ENCODE peak calls at places on chromosomes 13 and 19, in ten cellular contexts. O is body of pancreas; C is lower lobe of right lung; Q is Peyer's patch; R is GM12865; H is CD8-positive, alpha-beta T cell; G is HCT116; N is IMR-90; Z is choroid plexus epithelial cell; U is lower leg skin. E is an unnamed sample.

GRCh38 chr13:86585826-86586225 is 786.6 kb upstream of the SLITRK6 start:
- DNase-seq in H (no peak), R (no peak), O (peak), C (no peak), U (no peak), N (peak), Z (peak), Q (no peak), G (no peak), E (no peak)

GRCh38 chr13:79403113-79403512 is 2.9 kb downstream of the RBM26 start:
- DNase-seq in G (no peak), C (no peak), Q (no peak), N (no peak), H (no peak), O (no peak), R (no peak), Z (no peak), U (no peak), E (no peak)

GRCh38 chr19:6417713-6418561 is 6.7 kb downstream of the KHSRP start:
- DNase-seq in C (no peak), O (peak), N (peak), R (no peak), G (no peak), Z (peak), H (no peak), U (no peak), Q (no peak), E (no peak)

GRCh38 chr19:43759515-43759914 is 4.8 kb upstream of the SMG9 start:
- DNase-seq in O (no peak), Q (no peak), Z (peak), R (peak), U (no peak), N (peak), G (peak), C (no peak), H (no peak), E (peak)

GRCh38 chr13:77300176-77301141 is 26.4 kb downstream of the MYCBP2 start:
- DNase-seq in R (peak), N (peak), Q (no peak), U (no peak), G (no peak), C (no peak), Z (peak), H (no peak), O (no peak), E (peak)

GRCh38 chr13:32264407-32264806 is 50.8 kb downstream of the ZAR1L start:
- DNase-seq in O (peak), R (no peak), U (peak), H (no peak), G (no peak), C (no peak), N (peak), Z (peak), Q (no peak), E (peak)

GRCh38 chr19:38662508-38663155 is 15.2 kb downstream of the ACTN4 start:
- DNase-seq in R (no peak), O (no peak), N (no peak), G (no peak), U (no peak), C (no peak), Z (no peak), H (no peak), Q (no peak), E (no peak)

GRCh38 chr13:33262997-33263396 is 22.6 kb downstream of the STARD13 start:
- DNase-seq in Z (no peak), U (no peak), Q (no peak), C (no peak), H (no peak), N (no peak), R (peak), G (no peak), O (no peak), E (no peak)

GRCh38 chr13:52851153-52851962 is 2.9 kb upstream of the PCDH8 start:
- DNase-seq in U (no peak), Z (peak), H (no peak), G (no peak), N (no peak), O (peak), C (peak), R (peak), Q (peak), E (no peak)

GRCh38 chr19:32809254-32809653 is 60.3 kb downstream of the SLC7A9 start:
- DNase-seq in G (no peak), O (no peak), R (no peak), Q (no peak), C (no peak), Z (no peak), U (peak), N (no peak), H (no peak), E (no peak)

GRCh38 chr19:35742121-35742724 is at the start of gene IGFLR1:
- DNase-seq in C (no peak), N (no peak), Z (no peak), R (peak), Q (no peak), H (peak), G (no peak), O (peak), U (no peak), E (no peak)

GRCh38 chr13:20064128-20064527 is 96.7 kb downstream of the GJA3 start:
- DNase-seq in Z (peak), U (no peak), O (no peak), R (no peak), Q (no peak), C (no peak), H (no peak), G (no peak), N (peak), E (peak)

GRCh38 chr19:7366701-7367420 is 18.1 kb downstream of the ARHGEF18 start:
- DNase-seq in N (peak), H (no peak), U (no peak), Q (peak), O (peak), Z (peak), R (peak), G (peak), C (no peak), E (peak)

GRCh38 chr13:97125810-97126738 is 96.1 kb upstream of the MBNL2 start:
- DNase-seq in C (no peak), H (no peak), U (peak), R (peak), N (peak), Z (peak), G (no peak), O (no peak), Q (no peak), E (no peak)

GRCh38 chr13:97353927-97354326 is 80.0 kb upstream of the RAP2A start:
- DNase-seq in N (peak), U (no peak), H (no peak), R (no peak), Q (no peak), O (no peak), G (no peak), Z (peak), C (no peak), E (peak)

GRCh38 chr19:1651061-1651547 is 1.3 kb downstream of the TCF3 start:
- DNase-seq in N (peak), Q (no peak), Z (peak), R (peak), U (no peak), C (no peak), G (no peak), H (peak), O (no peak), E (no peak)

GRCh38 chr13:113023694-113024430 is 54.8 kb downstream of the MCF2L start:
- DNase-seq in Z (no peak), C (no peak), U (no peak), N (no peak), G (no peak), O (no peak), R (no peak), Q (no peak), H (no peak), E (no peak)

GRCh38 chr13:73973156-73973555 is 161.0 kb downstream of the KLF12 start:
- DNase-seq in C (no peak), U (no peak), O (no peak), N (no peak), Z (no peak), R (no peak), Q (no peak), H (no peak), G (no peak), E (no peak)

GRCh38 chr19:11196406-11197287 is 698 bp downstream of the KANK2 start:
- DNase-seq in H (no peak), O (peak), R (no peak), N (peak), Z (peak), C (no peak), G (no peak), Q (peak), U (no peak), E (no peak)

GRCh38 chr19:14476663-14477401 is 1.7 kb upstream of the PTGER1 start:
- DNase-seq in U (no peak), N (peak), R (no peak), H (peak), G (peak), Z (peak), O (no peak), C (no peak), Q (no peak), E (peak)

GRCh38 chr13:73693215-73693614 is 441.0 kb downstream of the KLF12 start:
- DNase-seq in N (no peak), U (no peak), Q (no peak), R (no peak), C (no peak), Z (peak), O (no peak), G (no peak), H (no peak), E (no peak)

GRCh38 chr19:29636553-29637325 is 28.5 kb upstream of the PLEKHF1 start:
- DNase-seq in U (no peak), Q (no peak), N (no peak), C (peak), H (no peak), Z (no peak), G (no peak), R (no peak), O (no peak), E (no peak)

GRCh38 chr19:44640518-44640917 is 3.2 kb upstream of the PVR start:
- DNase-seq in Q (no peak), O (no peak), H (no peak), G (no peak), N (peak), Z (peak), U (no peak), C (no peak), R (no peak), E (no peak)

GRCh38 chr13:71625694-71626093 is 241.3 kb downstream of the DACH1 start:
- DNase-seq in Q (no peak), G (no peak), H (no peak), R (no peak), Z (peak), U (no peak), C (no peak), N (peak), O (no peak), E (no peak)

GRCh38 chr19:18499055-18499775 is 22.7 kb downstream of the ELL start:
- DNase-seq in Q (no peak), R (peak), G (no peak), H (no peak), O (no peak), U (no peak), N (no peak), Z (no peak), C (no peak), E (no peak)

GRCh38 chr19:49196527-49197240 is 39.1 kb downstream of the TRPM4 start:
- DNase-seq in R (no peak), O (no peak), Z (no peak), H (no peak), N (no peak), G (no peak), C (peak), U (no peak), Q (no peak), E (no peak)
- H3K4me3 ChIP-seq in R (no peak), O (no peak), Z (no peak), H (no peak), N (no peak), G (no peak), C (no peak), U (no peak), Q (no peak), E (no peak)

GRCh38 chr13:94661396-94661795 is 50.9 kb downstream of the SOX21 start:
- DNase-seq in N (no peak), Z (no peak), R (no peak), H (no peak), O (no peak), Q (no peak), G (no peak), C (no peak), U (no peak), E (no peak)

GRCh38 chr13:94660695-94661324 is 51.5 kb downstream of the SOX21 start:
- DNase-seq in G (no peak), N (peak), C (no peak), Q (no peak), U (no peak), R (peak), Z (peak), O (no peak), H (no peak), E (peak)

GRCh38 chr13:94656766-94657165 is 55.1 kb downstream of the GPR180 start:
- DNase-seq in U (no peak), C (no peak), O (no peak), Q (no peak), N (peak), R (peak), H (no peak), G (no peak), Z (peak), E (peak)

GRCh38 chr13:94657167-94657566 is 55.2 kb downstream of the SOX21 start:
- DNase-seq in H (no peak), Z (peak), G (no peak), U (no peak), O (no peak), N (peak), Q (no peak), C (no peak), R (no peak), E (peak)

DNA sequence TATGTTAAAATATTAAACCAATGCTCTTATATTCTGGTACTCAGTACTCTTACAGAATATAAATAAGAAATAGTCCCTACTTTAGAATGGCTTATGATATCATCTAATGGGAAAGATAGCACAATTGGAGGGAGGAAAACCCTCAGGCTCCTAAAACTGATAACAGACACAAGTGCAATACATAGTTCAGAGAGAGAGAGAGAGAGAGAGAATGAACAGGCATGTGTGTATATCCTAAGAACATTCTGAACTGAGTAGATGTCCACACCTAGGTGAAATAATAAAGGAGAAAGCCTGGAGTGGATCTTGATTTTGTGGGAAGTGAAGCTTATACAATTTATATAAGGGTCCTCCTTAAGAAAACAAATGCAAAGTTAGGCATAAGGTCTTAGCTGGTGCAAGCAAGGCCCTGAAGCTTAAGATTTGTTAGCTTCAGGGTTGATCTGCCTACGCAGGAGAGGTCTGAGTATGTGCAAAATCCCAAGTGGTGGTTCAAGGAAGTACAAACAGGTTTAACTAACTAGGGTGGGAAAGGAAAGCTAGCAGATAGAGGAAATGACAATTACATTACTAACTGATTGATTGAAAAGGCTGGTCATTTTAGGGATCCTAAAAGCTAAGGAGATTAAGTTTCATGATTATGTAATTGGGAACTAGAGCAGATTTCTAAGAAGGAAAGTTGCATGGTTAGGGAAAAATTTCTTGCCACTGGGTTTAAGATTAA is 53.3 kb downstream of the SOX21 start:
- DNase-seq in O (no peak), Q (no peak), R (no peak), H (no peak), N (no peak), C (no peak), G (no peak), Z (peak), U (no peak), E (no peak)
- TF ChIP-seq CTCF in O (no peak), Q (no peak), R (no peak), H (no peak), N (no peak), C (no peak), G (peak), Z (no peak), U (no peak), E (peak)

GRCh38 chr19:3570619-3571018 is 2.1 kb upstream of the HMG20B start:
- DNase-seq in U (no peak), H (no peak), Q (no peak), G (no peak), C (no peak), R (no peak), O (no peak), N (no peak), Z (no peak), E (no peak)

GRCh38 chr19:3573858-3574637 is 1.3 kb downstream of the HMG20B start:
- DNase-seq in Z (peak), N (peak), Q (peak), H (peak), U (peak), O (peak), G (peak), C (peak), R (peak), E (peak)

GRCh38 chr19:3573162-3573857 is 566 bp downstream of the HMG20B start:
- DNase-seq in G (no peak), N (no peak), O (no peak), Q (no peak), H (no peak), R (peak), C (peak), U (no peak), Z (peak), E (no peak)

GRCh38 chr19:3572855-3573161 is at the start of gene HMG20B:
- DNase-seq in Q (no peak), G (no peak), N (no peak), O (no peak), Z (no peak), R (no peak), C (no peak), U (no peak), H (no peak), E (no peak)

DNA sequence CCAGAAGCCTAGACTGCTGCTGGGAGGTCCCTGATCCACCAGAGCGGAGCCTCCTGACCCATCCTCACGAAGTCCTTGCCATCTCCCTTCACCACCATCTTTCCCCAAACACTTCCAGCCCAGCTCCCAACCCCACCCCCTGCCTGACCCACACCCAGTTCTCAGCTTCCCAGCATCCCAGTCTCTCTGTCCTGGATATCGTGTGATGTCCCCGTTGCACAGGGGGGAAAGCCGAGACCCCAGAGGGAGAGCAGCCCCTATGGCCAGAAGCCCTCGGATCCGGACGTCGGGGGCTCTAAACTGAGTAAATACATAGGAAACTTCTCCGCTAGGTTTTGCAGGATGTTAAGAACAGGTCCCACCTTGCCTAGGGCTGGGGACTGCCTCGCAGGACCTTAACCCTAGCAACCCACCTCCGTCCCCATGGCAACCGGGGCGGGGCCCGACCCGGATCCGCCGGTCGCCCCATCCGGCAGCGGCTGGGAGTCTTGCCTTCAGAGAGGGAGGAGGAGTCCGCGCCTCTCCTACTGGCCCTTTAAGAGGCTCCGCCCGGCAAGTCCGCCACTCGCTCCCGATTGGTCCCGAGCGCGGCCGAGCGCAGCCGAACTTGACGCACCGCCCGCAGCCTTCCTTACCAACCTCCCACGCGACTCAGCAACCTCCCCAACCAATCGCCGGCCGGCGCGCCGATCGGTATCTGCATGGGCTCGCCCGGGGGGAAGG is 451 bp upstream of the HMG20B start:
- DNase-seq in U (peak), C (peak), N (peak), H (peak), Q (peak), R (peak), Z (peak), O (peak), G (peak), E (peak)
- H3K4me3 ChIP-seq in U (no peak), C (peak), N (peak), H (peak), Q (peak), R (peak), Z (peak), O (no peak), G (peak), E (peak)

GRCh38 chr13:102089177-102089576 is 312.7 kb downstream of the FGF14 start:
- DNase-seq in Q (no peak), U (no peak), O (no peak), R (no peak), Z (peak), H (no peak), G (no peak), N (no peak), C (no peak), E (no peak)
- TF ChIP-seq CTCF in Q (no peak), U (no peak), O (no peak), R (no peak), Z (peak), H (no peak), G (no peak), N (peak), C (no peak), E (no peak)

DNA sequence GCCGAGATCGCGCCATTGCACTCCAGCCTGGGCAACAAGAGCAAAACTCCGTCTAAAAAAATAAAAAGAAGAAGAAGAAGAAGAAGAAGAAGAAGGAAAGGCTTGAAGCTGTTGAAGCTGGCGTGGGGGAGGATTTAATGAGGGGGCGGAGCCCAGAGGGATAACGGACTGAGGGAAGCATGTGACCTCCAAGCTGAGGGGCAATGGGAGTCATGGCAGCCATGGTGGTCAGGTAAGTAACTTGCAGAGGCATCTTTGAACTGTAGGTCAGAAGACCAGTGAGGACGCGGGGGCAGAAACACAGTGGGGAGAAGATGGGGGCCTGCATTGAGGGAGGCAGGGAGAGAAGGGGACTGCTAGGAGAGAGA is 13.3 kb downstream of the TMEM160 start:
- DNase-seq in R (peak), U (no peak), N (no peak), C (no peak), G (no peak), O (no peak), Q (no peak), Z (peak), H (no peak), E (no peak)
- H3K4me3 ChIP-seq in R (peak), U (no peak), N (no peak), C (peak), G (peak), O (no peak), Q (peak), Z (no peak), H (peak), E (peak)

GRCh38 chr19:13089857-13090507 is 12.7 kb downstream of the LYL1 start:
- DNase-seq in U (no peak), G (no peak), H (no peak), O (no peak), Q (no peak), N (no peak), C (no peak), Z (no peak), R (no peak), E (no peak)

GRCh38 chr19:13090511-13091231 is 12.0 kb downstream of the LYL1 start:
- DNase-seq in Q (no peak), R (no peak), C (no peak), Z (no peak), O (no peak), H (no peak), U (no peak), G (no peak), N (no peak), E (no peak)

GRCh38 chr19:13087795-13088537 is 14.7 kb downstream of the LYL1 start:
- DNase-seq in G (no peak), N (no peak), U (no peak), H (no peak), O (no peak), R (no peak), Q (no peak), C (no peak), Z (no peak), E (no peak)

GRCh38 chr19:13087295-13087694 is 15.4 kb downstream of the LYL1 start:
- DNase-seq in O (no peak), Q (no peak), C (no peak), G (no peak), U (no peak), R (no peak), Z (no peak), H (no peak), N (no peak), E (no peak)

GRCh38 chr19:13089139-13089856 is 13.4 kb downstream of the LYL1 start:
- DNase-seq in G (no peak), O (no peak), C (no peak), Q (no peak), R (peak), Z (no peak), H (no peak), N (no peak), U (no peak), E (no peak)
- TF ChIP-seq CTCF in G (peak), O (no peak), C (no peak), Q (no peak), R (peak), Z (peak), H (peak), N (peak), U (no peak), E (peak)

GRCh38 chr13:50842246-50842645 is 1.2 kb downstream of the DLEU7 start:
- DNase-seq in C (no peak), H (no peak), U (no peak), R (no peak), Z (no peak), O (no peak), G (no peak), N (no peak), Q (no peak), E (no peak)
- H3K4me3 ChIP-seq in C (no peak), H (no peak), U (no peak), R (no peak), Z (no peak), O (no peak), G (no peak), N (no peak), Q (no peak), E (no peak)

GRCh38 chr19:15629003-15629880 is 11.5 kb upstream of the CYP4F3 start:
- DNase-seq in U (peak), R (peak), Z (peak), Q (peak), N (peak), O (peak), H (peak), C (peak), G (peak), E (peak)
- TF ChIP-seq CTCF in U (no peak), R (peak), Z (peak), Q (peak), N (peak), O (peak), H (peak), C (peak), G (peak), E (peak)

GRCh38 chr19:42528354-42529247 is at the start of gene CEACAM1:
- DNase-seq in G (no peak), N (no peak), O (peak), R (peak), Q (peak), U (peak), C (peak), Z (peak), H (peak), E (no peak)
- H3K4me3 ChIP-seq in G (no peak), N (no peak), O (no peak), R (peak), Q (peak), U (no peak), C (peak), Z (no peak), H (peak), E (no peak)